ENCODE peak calls at places on chromosomes 4 and X, in four cellular contexts. S is epithelial cell of esophagus, H is heart left ventricle, N is endothelial cell of umbilical vein. Q is an unnamed sample.

GRCh38 chr4:139050436-139050835 is 34.9 kb downstream of the NOCT start:
- DNase-seq in S (no peak), H (no peak), N (no peak), Q (no peak)

GRCh38 chr4:95675623-95676022 is 126.8 kb upstream of the UNC5C start:
- DNase-seq in S (no peak), H (no peak), N (no peak), Q (no peak)

GRCh38 chr4:74874785-74875367 is 58.0 kb upstream of the PARM1 start:
- DNase-seq in S (peak; percentile 84), H (no peak), N (peak; percentile 67), Q (peak; percentile 79)

GRCh38 chrX:78886550-78886949 is 58.6 kb upstream of the P2RY10 start:
- DNase-seq in S (peak; percentile 1), H (no peak), N (no peak), Q (peak; percentile 19)

GRCh38 chr4:141815646-141816045 is 179.3 kb downstream of the IL15 start:
- DNase-seq in S (no peak), H (no peak), N (no peak), Q (no peak)

GRCh38 chrX:45743081-45743533 is 542.4 kb upstream of the DIPK2B start:
- DNase-seq in S (peak; percentile 71), H (no peak), N (peak; percentile 61), Q (peak; percentile 51)

GRCh38 chr4:181364504-181364903 is 878.7 kb upstream of the TENM3 start:
- DNase-seq in S (no peak), H (no peak), N (no peak), Q (no peak)

GRCh38 chr4:150248181-150248580 is 169.9 kb downstream of the DCLK2 start:
- DNase-seq in S (peak; percentile 66), H (no peak), N (no peak), Q (peak; percentile 38)

GRCh38 chr4:177879851-177880250 is 437.6 kb upstream of the AGA start:
- DNase-seq in S (peak; percentile 2), H (no peak), N (no peak), Q (no peak)

GRCh38 chr4:156193116-156193515 is 239.4 kb upstream of the CTSO start:
- DNase-seq in S (no peak), H (no peak), N (peak; percentile 54), Q (peak; percentile 10)

GRCh38 chrX:150038977-150039599 is 100.8 kb upstream of the EOLA2 start:
- DNase-seq in S (peak; percentile 22), H (no peak), N (no peak), Q (no peak)

GRCh38 chrX:57266275-57266674 is 20.2 kb upstream of the FAAH2 start:
- DNase-seq in S (no peak), H (no peak), N (no peak), Q (no peak)

GRCh38 chr4:127698789-127699200 is 31.4 kb upstream of the SLC25A31 start:
- DNase-seq in S (peak; percentile 91), H (no peak), N (no peak), Q (peak; percentile 84)

GRCh38 chr4:19375931-19376330 is 875.8 kb upstream of the SLIT2 start:
- DNase-seq in S (no peak), H (no peak), N (no peak), Q (no peak)

GRCh38 chr4:61614256-61614655 is 414.1 kb downstream of the ADGRL3 start:
- DNase-seq in S (peak; percentile 46), H (no peak), N (no peak), Q (no peak)

GRCh38 chr4:53349201-53349600 is 16.7 kb downstream of the SCFD2 start:
- DNase-seq in S (no peak), H (no peak), N (no peak), Q (no peak)

GRCh38 chr4:53346920-53347852 is 18.7 kb downstream of the SCFD2 start:
- DNase-seq in S (peak; percentile 86), H (peak; percentile 42), N (peak; percentile 19), Q (peak; percentile 75)
- TF ChIP-seq CTCF in S (no peak), H (no peak), N (no peak), Q (no peak)

DNA sequence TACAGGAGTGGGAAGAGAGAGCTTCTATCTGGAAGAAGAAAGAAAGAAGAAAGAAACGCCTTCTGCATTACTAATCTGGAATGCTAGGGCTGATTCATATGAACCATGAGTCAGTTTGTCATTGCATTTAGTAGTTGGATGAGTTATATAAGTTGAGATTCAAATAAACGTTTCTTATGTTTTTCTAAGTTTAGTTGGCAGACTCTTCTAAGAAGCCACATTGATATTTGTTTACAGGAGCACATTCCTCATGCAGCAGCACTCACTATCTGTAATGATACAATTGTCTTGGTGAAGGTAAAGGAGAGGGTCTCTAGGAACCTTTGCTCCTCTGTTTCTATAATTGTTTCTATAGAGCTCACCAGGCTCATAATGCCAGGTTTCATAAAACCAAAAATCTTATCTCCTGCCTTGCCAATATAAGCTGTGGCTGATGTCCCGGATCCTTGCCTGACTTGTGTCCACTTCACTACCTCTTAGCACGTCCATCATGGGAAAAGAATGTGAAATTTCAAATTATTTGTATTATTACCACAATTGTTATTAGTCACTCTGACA is 39.5 kb downstream of the HOPX start:
- DNase-seq in S (peak; percentile 91), H (no peak), N (peak; percentile 87), Q (peak; percentile 82)
- TF ChIP-seq CTCF in S (peak; percentile 29), H (no peak), N (no peak), Q (no peak)

GRCh38 chr4:25839687-25840086 is 23.1 kb downstream of the SEL1L3 start:
- DNase-seq in S (no peak), H (no peak), N (no peak), Q (no peak)

GRCh38 chr4:25843340-25844097 is 19.3 kb downstream of the SEL1L3 start:
- DNase-seq in S (peak; percentile 40), H (peak; percentile 58), N (no peak), Q (no peak)

GRCh38 chr4:25845841-25846653 is 16.7 kb downstream of the SEL1L3 start:
- DNase-seq in S (no peak), H (no peak), N (no peak), Q (no peak)

GRCh38 chr4:25844957-25845712 is 17.7 kb downstream of the SEL1L3 start:
- DNase-seq in S (no peak), H (no peak), N (no peak), Q (no peak)

DNA sequence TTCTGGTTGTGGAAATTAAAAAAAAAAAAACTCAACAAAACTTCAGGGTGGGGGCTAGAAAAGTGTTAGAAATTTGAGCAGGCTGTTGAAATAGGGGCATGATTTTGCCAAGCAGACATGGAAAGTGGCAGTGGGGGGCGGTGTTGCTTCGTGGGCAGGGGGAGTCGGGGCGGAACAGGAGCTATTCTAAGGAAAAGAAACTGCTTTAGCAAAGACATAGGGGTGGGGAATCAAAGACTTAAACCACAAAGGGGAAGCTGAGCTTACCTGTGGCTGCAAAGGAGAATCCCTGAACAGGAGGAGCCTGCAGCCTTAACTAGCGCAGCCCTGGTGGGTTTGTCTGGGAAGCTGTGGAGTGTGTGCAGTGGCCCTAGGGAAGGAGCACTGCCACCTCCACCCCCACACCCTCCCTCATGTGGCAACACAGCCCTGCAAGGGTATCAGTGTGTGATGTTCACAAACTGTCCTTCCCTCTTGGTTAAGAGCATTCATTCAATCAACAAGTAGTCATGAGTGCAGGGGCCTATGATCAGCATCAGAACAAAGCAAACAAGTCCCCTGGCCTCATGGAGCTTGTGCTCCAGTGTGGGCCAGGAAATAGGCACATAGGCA is 20.5 kb downstream of the SEL1L3 start:
- DNase-seq in S (no peak), H (no peak), N (no peak), Q (no peak)
- TF ChIP-seq CTCF in S (no peak), H (peak; percentile 9), N (no peak), Q (no peak)

GRCh38 chr4:37666625-37667071 is 19.5 kb downstream of the RELL1 start:
- DNase-seq in S (peak; percentile 96), H (no peak), N (peak; percentile 96), Q (peak; percentile 95)
- TF ChIP-seq CTCF in S (peak; percentile 9), H (no peak), N (peak; percentile 26), Q (no peak)

DNA sequence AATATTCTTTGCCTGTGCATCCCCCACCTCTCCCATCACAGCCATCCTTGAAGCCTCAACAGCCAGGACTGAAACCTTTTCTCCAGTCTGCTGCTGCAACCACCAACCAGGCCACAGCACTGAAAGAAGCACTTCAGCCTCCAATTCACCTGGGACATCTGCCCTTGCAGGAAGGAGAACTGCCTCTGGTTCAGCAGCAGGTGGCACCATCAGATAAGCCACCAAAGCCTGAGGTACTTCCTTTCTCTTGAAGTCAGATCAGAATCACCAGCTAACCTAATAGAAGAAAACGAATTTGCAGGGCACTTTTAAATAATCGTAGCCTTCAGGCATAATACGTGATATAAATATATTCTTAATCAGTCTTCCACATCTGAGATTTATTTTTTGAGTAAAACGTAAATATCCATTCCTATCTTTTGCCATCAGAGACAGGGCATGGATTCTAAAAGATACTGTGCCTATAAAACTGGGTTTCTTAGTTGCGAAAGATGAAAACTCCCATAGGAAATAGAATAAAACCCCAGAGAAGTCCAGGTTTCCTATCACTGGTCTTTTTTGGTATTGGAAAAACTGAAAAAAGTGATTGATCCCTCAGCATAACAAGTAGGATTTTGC is 9.5 kb downstream of the AMBN start:
- DNase-seq in S (peak; percentile 79), H (no peak), N (peak; percentile 56), Q (peak; percentile 76)
- TF ChIP-seq CTCF in S (peak; percentile 90), H (peak; percentile 60), N (peak; percentile 66), Q (peak; percentile 72)

GRCh38 chr4:92952426-92952825 is 648.7 kb downstream of the GRID2 start:
- DNase-seq in S (peak; percentile 59), H (no peak), N (no peak), Q (peak; percentile 24)
- TF ChIP-seq CTCF in S (no peak), H (no peak), N (no peak), Q (no peak)

GRCh38 chr4:136461533-136461932 is 1070.8 kb downstream of the PCDH18 start:
- DNase-seq in S (no peak), H (no peak), N (no peak), Q (no peak)

GRCh38 chr4:136457577-136457976 is 1074.7 kb downstream of the PCDH18 start:
- DNase-seq in S (no peak), H (no peak), N (no peak), Q (no peak)

GRCh38 chr4:136458326-136458725 is 1074.0 kb downstream of the PCDH18 start:
- DNase-seq in S (no peak), H (no peak), N (no peak), Q (no peak)

GRCh38 chr4:136457004-136457403 is 1075.3 kb downstream of the PCDH18 start:
- DNase-seq in S (no peak), H (no peak), N (no peak), Q (no peak)
- TF ChIP-seq CTCF in S (no peak), H (no peak), N (no peak), Q (no peak)

DNA sequence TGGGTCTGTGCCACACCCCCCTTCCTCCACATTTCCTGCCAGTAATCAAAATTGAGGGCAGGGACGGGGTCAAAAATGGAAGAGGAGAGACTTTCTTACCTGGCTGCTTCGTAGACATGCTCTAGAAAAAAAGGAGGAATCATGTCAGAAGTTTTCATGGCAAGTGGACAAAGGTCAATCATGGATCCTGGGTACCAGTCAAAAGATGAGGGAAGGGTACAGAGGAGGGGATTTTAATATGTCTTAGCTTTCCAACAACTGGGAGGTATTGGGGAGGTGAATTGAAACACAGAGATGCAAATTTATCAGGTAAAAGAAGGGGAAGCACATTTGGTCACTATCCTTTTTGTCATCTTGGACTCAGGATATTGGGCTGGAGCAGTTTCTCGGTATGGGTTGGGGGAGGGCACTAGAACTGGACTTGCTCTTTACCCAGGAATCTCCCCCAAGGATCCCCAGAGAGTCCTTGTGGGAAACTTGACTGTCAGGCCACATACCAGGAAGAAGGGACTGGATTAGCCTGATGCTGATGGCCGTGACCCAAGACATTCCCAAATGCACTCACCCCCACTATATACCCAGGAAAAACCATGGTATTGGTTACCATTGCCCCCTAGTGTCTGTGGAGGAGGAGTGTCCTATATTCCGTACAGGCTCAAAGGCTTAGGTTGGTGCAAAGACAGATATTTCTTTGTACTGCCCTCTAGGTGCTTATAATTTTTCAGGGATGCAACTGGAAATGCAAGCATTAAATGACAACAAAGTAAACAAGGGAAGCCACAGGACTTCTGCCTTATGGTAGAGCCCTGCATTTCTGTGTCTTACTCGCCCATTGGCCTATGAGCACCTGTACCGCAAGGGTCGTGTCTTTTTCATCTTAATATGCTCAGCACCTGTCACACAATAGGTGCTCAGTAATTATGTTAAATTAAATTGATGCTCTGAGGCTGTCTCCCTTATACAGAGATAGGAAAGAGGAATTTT is 16.8 kb downstream of the VSIG4 start:
- DNase-seq in S (no peak), H (no peak), N (no peak), Q (peak; percentile 6)
- TF ChIP-seq CTCF in S (no peak), H (no peak), N (no peak), Q (no peak)

Q was measured in MCF 10A.